ENCODE peak calls at places on chromosomes 16 and 17, in four cellular contexts. A is mucosa of descending colon, V is BJ, O is fibroblast of mammary gland. Z is an unnamed sample.

GRCh38 chr16:13110124-13110796 is 208.9 kb downstream of the SHISA9 start:
- DNase-seq in V (peak; percentile 66), O (peak; percentile 75), A (no peak), Z (peak; percentile 55)

GRCh38 chr16:46745594-46745993 is 2.5 kb downstream of the MYLK3 start:
- DNase-seq in A (no peak), O (no peak), V (no peak), Z (no peak)

GRCh38 chr17:32936157-32936893 is 8.4 kb downstream of the TMEM98 start:
- DNase-seq in A (no peak), O (no peak), V (no peak), Z (no peak)

GRCh38 chr16:53695070-53695469 is 8.6 kb downstream of the RPGRIP1L start:
- DNase-seq in A (no peak), O (peak; percentile 95), V (peak; percentile 63), Z (peak; percentile 65)

GRCh38 chr16:12527077-12527476 is 276.6 kb downstream of the CPPED1 start:
- DNase-seq in A (no peak), O (peak; percentile 24), V (no peak), Z (no peak)

GRCh38 chr17:75005291-75005690 is 7.2 kb upstream of the MRPL58 start:
- DNase-seq in V (no peak), O (no peak), A (no peak), Z (no peak)

GRCh38 chr17:42706732-42707131 is 24.4 kb downstream of the CNTNAP1 start:
- DNase-seq in V (no peak), A (no peak), O (no peak), Z (no peak)

GRCh38 chr17:80109713-80110446 is 8.5 kb downstream of the GAA start:
- DNase-seq in O (no peak), V (no peak), A (no peak), Z (no peak)

GRCh38 chr16:88086571-88087516 is 135.6 kb downstream of the BANP start:
- DNase-seq in O (no peak), A (no peak), V (no peak), Z (no peak)

GRCh38 chr17:57989011-57989345 is 924 bp upstream of the VEZF1 start:
- DNase-seq in O (peak; percentile 49), V (no peak), A (peak; percentile 44), Z (no peak)

GRCh38 chr17:3594056-3594810 is 15.0 kb downstream of the TRPV1 start:
- DNase-seq in V (no peak), A (peak; percentile 17), O (peak; percentile 83), Z (peak; percentile 65)

GRCh38 chr17:64780096-64781012 is 118.2 kb upstream of the SMURF2 start:
- DNase-seq in A (peak; percentile 92), V (no peak), O (no peak), Z (no peak)